ENCODE peak calls at places on chromosomes 12 and 14, in eight cellular contexts. One of them, this sample, is unnamed.

GRCh38 chr14:56121786-56122185 is 3.6 kb downstream of the PELI2 start:
- DNase-seq in astrocyte of the spinal cord: no peak
- DNase-seq in left lung: no peak
- DNase-seq in cardiac fibroblast: peak; percentile 50
- DNase-seq in AG09309: no peak
- DNase-seq in fibroblast of lung: no peak
- DNase-seq in H1: no peak
- DNase-seq in IMR-90: peak; percentile 82
- DNase-seq in this sample: peak; percentile 72

GRCh38 chr12:57591567-57592325 is 754 bp downstream of the PIP4K2C start:
- DNase-seq in astrocyte of the spinal cord: no peak
- DNase-seq in left lung: no peak
- DNase-seq in cardiac fibroblast: no peak
- DNase-seq in AG09309: no peak
- DNase-seq in fibroblast of lung: peak; percentile 31
- DNase-seq in H1: peak; percentile 47
- DNase-seq in IMR-90: peak; percentile 21
- DNase-seq in this sample: no peak

GRCh38 chr12:130704606-130705005 is 11.5 kb downstream of the RIMBP2 start:
- DNase-seq in astrocyte of the spinal cord: no peak
- DNase-seq in left lung: no peak
- DNase-seq in cardiac fibroblast: no peak
- DNase-seq in AG09309: no peak
- DNase-seq in fibroblast of lung: no peak
- DNase-seq in H1: peak; percentile 38
- DNase-seq in IMR-90: no peak
- DNase-seq in this sample: no peak

GRCh38 chr14:51849095-51849494 is 11.3 kb upstream of the GNG2 start:
- DNase-seq in astrocyte of the spinal cord: no peak
- DNase-seq in left lung: no peak
- DNase-seq in cardiac fibroblast: peak; percentile 52
- DNase-seq in AG09309: no peak
- DNase-seq in fibroblast of lung: peak; percentile 37
- DNase-seq in H1: no peak
- DNase-seq in IMR-90: peak; percentile 51
- DNase-seq in this sample: peak; percentile 55

GRCh38 chr14:51442513-51443175 is 202.6 kb downstream of the TMX1 start:
- DNase-seq in astrocyte of the spinal cord: peak; percentile 97
- DNase-seq in left lung: no peak
- DNase-seq in cardiac fibroblast: peak; percentile 99
- DNase-seq in AG09309: peak; percentile 89
- DNase-seq in fibroblast of lung: peak; percentile 99
- DNase-seq in H1: no peak
- DNase-seq in IMR-90: peak; percentile 99
- DNase-seq in this sample: peak; percentile 97

GRCh38 chr14:65281991-65282908 is 130.3 kb upstream of the FUT8 start:
- DNase-seq in astrocyte of the spinal cord: peak; percentile 75
- DNase-seq in left lung: no peak
- DNase-seq in cardiac fibroblast: peak; percentile 78
- DNase-seq in AG09309: peak; percentile 77
- DNase-seq in fibroblast of lung: peak; percentile 93
- DNase-seq in H1: peak; percentile 63
- DNase-seq in IMR-90: peak; percentile 77
- DNase-seq in this sample: peak; percentile 80

GRCh38 chr14:51165415-51165814 is 70.5 kb upstream of the TRIM9 start:
- DNase-seq in astrocyte of the spinal cord: no peak
- DNase-seq in left lung: no peak
- DNase-seq in cardiac fibroblast: peak; percentile 7
- DNase-seq in AG09309: no peak
- DNase-seq in fibroblast of lung: peak; percentile 43
- DNase-seq in H1: no peak
- DNase-seq in IMR-90: no peak
- DNase-seq in this sample: peak; percentile 39

GRCh38 chr12:28023156-28023887 is 50.8 kb upstream of the PTHLH start:
- DNase-seq in astrocyte of the spinal cord: peak; percentile 94
- DNase-seq in left lung: no peak
- DNase-seq in cardiac fibroblast: peak; percentile 99
- DNase-seq in AG09309: peak; percentile 78
- DNase-seq in fibroblast of lung: peak; percentile 96
- DNase-seq in H1: no peak
- DNase-seq in IMR-90: peak; percentile 95
- DNase-seq in this sample: peak; percentile 97

GRCh38 chr12:38138225-38139221 is 178.1 kb upstream of the ALG10B start:
- DNase-seq in astrocyte of the spinal cord: peak; percentile 57
- DNase-seq in left lung: peak; percentile 82
- DNase-seq in cardiac fibroblast: peak; percentile 77
- DNase-seq in AG09309: peak; percentile 18
- DNase-seq in fibroblast of lung: peak; percentile 33
- DNase-seq in H1: peak; percentile 91
- DNase-seq in IMR-90: peak; percentile 44
- DNase-seq in this sample: peak; percentile 71

GRCh38 chr12:91986084-91986483 is 159.6 kb downstream of the BTG1 start:
- DNase-seq in astrocyte of the spinal cord: no peak
- DNase-seq in left lung: no peak
- DNase-seq in cardiac fibroblast: peak; percentile 56
- DNase-seq in AG09309: no peak
- DNase-seq in fibroblast of lung: peak; percentile 74
- DNase-seq in H1: no peak
- DNase-seq in IMR-90: peak; percentile 31
- DNase-seq in this sample: no peak

GRCh38 chr12:211142-211465 is 2.9 kb downstream of the SLC6A12 start:
- DNase-seq in astrocyte of the spinal cord: no peak
- DNase-seq in left lung: no peak
- DNase-seq in cardiac fibroblast: no peak
- DNase-seq in AG09309: no peak
- DNase-seq in fibroblast of lung: no peak
- DNase-seq in H1: no peak
- DNase-seq in IMR-90: no peak
- DNase-seq in this sample: no peak

GRCh38 chr14:54564071-54564798 is 2.7 kb upstream of the SAMD4A start:
- DNase-seq in astrocyte of the spinal cord: peak; percentile 64
- DNase-seq in left lung: no peak
- DNase-seq in cardiac fibroblast: peak; percentile 72
- DNase-seq in AG09309: no peak
- DNase-seq in fibroblast of lung: peak; percentile 26
- DNase-seq in H1: no peak
- DNase-seq in IMR-90: peak; percentile 48
- DNase-seq in this sample: peak; percentile 65

GRCh38 chr12:114858388-114859146 is 174.6 kb upstream of the TBX3 start:
- DNase-seq in astrocyte of the spinal cord: no peak
- DNase-seq in left lung: no peak
- DNase-seq in cardiac fibroblast: no peak
- DNase-seq in AG09309: no peak
- DNase-seq in fibroblast of lung: no peak
- DNase-seq in H1: no peak
- DNase-seq in IMR-90: no peak
- DNase-seq in this sample: no peak

GRCh38 chr12:85923767-85924331 is 49.8 kb downstream of the NTS start:
- DNase-seq in astrocyte of the spinal cord: peak; percentile 75
- DNase-seq in left lung: no peak
- DNase-seq in cardiac fibroblast: peak; percentile 70
- DNase-seq in AG09309: peak; percentile 7
- DNase-seq in fibroblast of lung: peak; percentile 59
- DNase-seq in H1: no peak
- DNase-seq in IMR-90: peak; percentile 49
- DNase-seq in this sample: peak; percentile 55

GRCh38 chr14:65972891-65973290 is 513.3 kb upstream of the CCDC196 start:
- DNase-seq in astrocyte of the spinal cord: peak; percentile 2
- DNase-seq in left lung: no peak
- DNase-seq in cardiac fibroblast: peak; percentile 54
- DNase-seq in AG09309: peak; percentile 27
- DNase-seq in fibroblast of lung: peak; percentile 76
- DNase-seq in H1: no peak
- DNase-seq in IMR-90: peak; percentile 44
- DNase-seq in this sample: peak; percentile 55

GRCh38 chr12:49187184-49187583 is 1.7 kb downstream of the TUBA1A start:
- DNase-seq in astrocyte of the spinal cord: peak; percentile 70
- DNase-seq in left lung: no peak
- DNase-seq in cardiac fibroblast: peak; percentile 62
- DNase-seq in AG09309: peak; percentile 7
- DNase-seq in fibroblast of lung: peak; percentile 68
- DNase-seq in H1: no peak
- DNase-seq in IMR-90: peak; percentile 61
- DNase-seq in this sample: peak; percentile 68

GRCh38 chr12:49189731-49190314 is 943 bp upstream of the TUBA1A start:
- DNase-seq in astrocyte of the spinal cord: peak; percentile 19
- DNase-seq in left lung: no peak
- DNase-seq in cardiac fibroblast: peak; percentile 22
- DNase-seq in AG09309: no peak
- DNase-seq in fibroblast of lung: peak; percentile 6
- DNase-seq in H1: no peak
- DNase-seq in IMR-90: no peak
- DNase-seq in this sample: no peak

GRCh38 chr12:49188916-49189367 is at the start of gene TUBA1A:
- DNase-seq in astrocyte of the spinal cord: peak; percentile 100
- DNase-seq in left lung: peak; percentile 89
- DNase-seq in cardiac fibroblast: peak; percentile 100
- DNase-seq in AG09309: peak; percentile 98
- DNase-seq in fibroblast of lung: peak; percentile 100
- DNase-seq in H1: peak; percentile 89
- DNase-seq in IMR-90: peak; percentile 100
- DNase-seq in this sample: peak; percentile 99

GRCh38 chr12:49190317-49190716 is 1.4 kb upstream of the TUBA1A start:
- DNase-seq in astrocyte of the spinal cord: no peak
- DNase-seq in left lung: no peak
- DNase-seq in cardiac fibroblast: no peak
- DNase-seq in AG09309: no peak
- DNase-seq in fibroblast of lung: peak; percentile 30
- DNase-seq in H1: no peak
- DNase-seq in IMR-90: no peak
- DNase-seq in this sample: no peak

GRCh38 chr12:49188205-49188915 is 520 bp downstream of the TUBA1A start:
- DNase-seq in astrocyte of the spinal cord: no peak
- DNase-seq in left lung: peak; percentile 93
- DNase-seq in cardiac fibroblast: peak; percentile 79
- DNase-seq in AG09309: peak; percentile 25
- DNase-seq in fibroblast of lung: peak; percentile 54
- DNase-seq in H1: no peak
- DNase-seq in IMR-90: peak; percentile 42
- DNase-seq in this sample: peak; percentile 69
- H3K4me3 ChIP-seq in astrocyte of the spinal cord: peak overlapping the region; percentile 99
- H3K4me3 ChIP-seq in left lung: peak overlapping the region; percentile 86
- H3K4me3 ChIP-seq in cardiac fibroblast: peak overlapping the region; percentile 90
- H3K4me3 ChIP-seq in AG09309: peak overlapping the region; percentile 69
- H3K4me3 ChIP-seq in fibroblast of lung: peak overlapping the region; percentile 87
- H3K4me3 ChIP-seq in H1: peak overlapping the region; percentile 79
- H3K4me3 ChIP-seq in IMR-90: peak overlapping the region; percentile 67
- H3K4me3 ChIP-seq in this sample: peak overlapping the region; percentile 79

GRCh38 chr14:35985504-35986218 is 159.5 kb downstream of the BRMS1L start:
- DNase-seq in astrocyte of the spinal cord: peak; percentile 4
- DNase-seq in left lung: no peak
- DNase-seq in cardiac fibroblast: no peak
- DNase-seq in AG09309: no peak
- DNase-seq in fibroblast of lung: no peak
- DNase-seq in H1: no peak
- DNase-seq in IMR-90: no peak
- DNase-seq in this sample: peak; percentile 5

GRCh38 chr14:35988550-35988949 is 162.4 kb downstream of the BRMS1L start:
- DNase-seq in astrocyte of the spinal cord: no peak
- DNase-seq in left lung: no peak
- DNase-seq in cardiac fibroblast: no peak
- DNase-seq in AG09309: no peak
- DNase-seq in fibroblast of lung: no peak
- DNase-seq in H1: no peak
- DNase-seq in IMR-90: no peak
- DNase-seq in this sample: no peak

GRCh38 chr14:35988972-35989690 is 163.0 kb downstream of the BRMS1L start:
- DNase-seq in astrocyte of the spinal cord: no peak
- DNase-seq in left lung: no peak
- DNase-seq in cardiac fibroblast: no peak
- DNase-seq in AG09309: no peak
- DNase-seq in fibroblast of lung: no peak
- DNase-seq in H1: no peak
- DNase-seq in IMR-90: no peak
- DNase-seq in this sample: no peak

GRCh38 chr14:35987731-35988130 is 161.6 kb downstream of the BRMS1L start:
- DNase-seq in astrocyte of the spinal cord: no peak
- DNase-seq in left lung: no peak
- DNase-seq in cardiac fibroblast: no peak
- DNase-seq in AG09309: no peak
- DNase-seq in fibroblast of lung: no peak
- DNase-seq in H1: no peak
- DNase-seq in IMR-90: no peak
- DNase-seq in this sample: no peak

GRCh38 chr14:35986219-35986573 is 160.1 kb downstream of the BRMS1L start:
- DNase-seq in astrocyte of the spinal cord: no peak
- DNase-seq in left lung: no peak
- DNase-seq in cardiac fibroblast: no peak
- DNase-seq in AG09309: no peak
- DNase-seq in fibroblast of lung: no peak
- DNase-seq in H1: no peak
- DNase-seq in IMR-90: no peak
- DNase-seq in this sample: no peak
- TF ChIP-seq CTCF in astrocyte of the spinal cord: no peak
- TF ChIP-seq CTCF in left lung: no peak
- TF ChIP-seq CTCF in cardiac fibroblast: no peak
- TF ChIP-seq CTCF in AG09309: no peak
- TF ChIP-seq CTCF in fibroblast of lung: no peak
- TF ChIP-seq CTCF in H1: no peak
- TF ChIP-seq CTCF in IMR-90: no peak
- TF ChIP-seq CTCF in this sample: no peak

GRCh38 chr12:19206493-19207077 is 77.1 kb downstream of the PLEKHA5 start:
- DNase-seq in astrocyte of the spinal cord: no peak
- DNase-seq in left lung: no peak
- DNase-seq in cardiac fibroblast: no peak
- DNase-seq in AG09309: no peak
- DNase-seq in fibroblast of lung: no peak
- DNase-seq in H1: no peak
- DNase-seq in IMR-90: no peak
- DNase-seq in this sample: no peak
- H3K4me3 ChIP-seq in astrocyte of the spinal cord: no peak overlapping the region
- H3K4me3 ChIP-seq in left lung: no peak overlapping the region
- H3K4me3 ChIP-seq in cardiac fibroblast: no peak overlapping the region
- H3K4me3 ChIP-seq in AG09309: no peak overlapping the region
- H3K4me3 ChIP-seq in fibroblast of lung: no peak overlapping the region
- H3K4me3 ChIP-seq in H1: no peak overlapping the region
- H3K4me3 ChIP-seq in IMR-90: no peak overlapping the region
- H3K4me3 ChIP-seq in this sample: no peak overlapping the region

GRCh38 chr14:61478971-61479473 is 157.6 kb downstream of the PRKCH start:
- DNase-seq in astrocyte of the spinal cord: no peak
- DNase-seq in left lung: no peak
- DNase-seq in cardiac fibroblast: no peak
- DNase-seq in AG09309: no peak
- DNase-seq in fibroblast of lung: no peak
- DNase-seq in H1: no peak
- DNase-seq in IMR-90: no peak
- DNase-seq in this sample: no peak
- TF ChIP-seq CTCF in astrocyte of the spinal cord: no peak
- TF ChIP-seq CTCF in left lung: no peak
- TF ChIP-seq CTCF in cardiac fibroblast: no peak
- TF ChIP-seq CTCF in AG09309: no peak
- TF ChIP-seq CTCF in fibroblast of lung: no peak
- TF ChIP-seq CTCF in H1: no peak
- TF ChIP-seq CTCF in IMR-90: no peak
- TF ChIP-seq CTCF in this sample: no peak

This sample was measured in fibroblast of mammary gland.